ENCODE peak calls at places on chromosomes 3 and 15, in eight cellular contexts. J is CD4-positive, alpha-beta T cell; C is activated CD4-positive, alpha-beta T cell treated with anti-CD3 and anti-CD28 coated beads, Interleukin-2, amount 50 U/mL, for 1 hour; P is ELR; R is cardiac fibroblast; V is activated CD8-positive, alpha-beta T cell treated with anti-CD3 and anti-CD28 coated beads for 36 hours; Y is iPS DF 19.7; E is heart left ventricle. F is an unnamed sample.

GRCh38 chr3:109154989-109155388 is 18.5 kb downstream of the C3orf85 start:
- DNase-seq in J (no peak), C (no peak), P (peak), R (no peak), V (no peak), Y (no peak), E (no peak), F (no peak)

GRCh38 chr3:159123877-159124276 is 322.0 kb downstream of the MFSD1 start:
- DNase-seq in J (no peak), C (no peak), P (no peak), R (no peak), V (no peak), Y (no peak), E (no peak), F (no peak)

GRCh38 chr3:81920805-81921204 is 159.4 kb upstream of the GBE1 start:
- DNase-seq in J (no peak), C (no peak), P (no peak), R (peak), V (no peak), Y (no peak), E (no peak), F (no peak)

GRCh38 chr15:101446527-101447167 is 42.9 kb downstream of the PCSK6 start:
- DNase-seq in J (no peak), C (no peak), P (peak), R (no peak), V (peak), Y (no peak), E (no peak), F (no peak)

GRCh38 chr3:100089802-100090668 is 24.3 kb downstream of the FILIP1L start:
- DNase-seq in J (no peak), C (no peak), P (peak), R (peak), V (peak), Y (no peak), E (peak), F (no peak)

GRCh38 chr15:30649952-30650929 is 24.3 kb downstream of the ARHGAP11B start:
- DNase-seq in J (no peak), C (no peak), P (peak), R (peak), V (no peak), Y (no peak), E (no peak), F (no peak)

GRCh38 chr3:64687781-64688515 is at the start of gene ADAMTS9:
- DNase-seq in J (no peak), C (no peak), P (peak), R (peak), V (no peak), Y (no peak), E (peak), F (peak)

GRCh38 chr3:177478170-177478859 is 281.0 kb upstream of the TBL1XR1 start:
- DNase-seq in J (no peak), C (no peak), P (peak), R (peak), V (no peak), Y (no peak), E (peak), F (peak)

GRCh38 chr3:183968846-183969245 is 48.8 kb downstream of the ABCC5 start:
- DNase-seq in J (no peak), C (no peak), P (no peak), R (no peak), V (no peak), Y (no peak), E (no peak), F (no peak)

GRCh38 chr15:56732135-56732880 is 1.0 kb downstream of the ZNF280D start:
- DNase-seq in J (no peak), C (no peak), P (peak), R (peak), V (peak), Y (no peak), E (no peak), F (no peak)

GRCh38 chr3:104428526-104428925 is 938.2 kb upstream of the ALCAM start:
- DNase-seq in J (no peak), C (no peak), P (no peak), R (no peak), V (no peak), Y (no peak), E (no peak), F (no peak)

GRCh38 chr15:68370768-68371151 is 61.2 kb downstream of the ITGA11 start:
- DNase-seq in J (no peak), C (no peak), P (no peak), R (no peak), V (no peak), Y (no peak), E (no peak), F (no peak)

GRCh38 chr15:74136584-74137543 is 6.5 kb downstream of the ISLR2 start:
- DNase-seq in J (no peak), C (no peak), P (no peak), R (peak), V (no peak), Y (no peak), E (no peak), F (no peak)

GRCh38 chr15:74332011-74332410 is 35.4 kb downstream of the CYP11A1 start:
- DNase-seq in J (no peak), C (no peak), P (no peak), R (no peak), V (no peak), Y (no peak), E (no peak), F (no peak)

GRCh38 chr15:74631935-74632560 is 16.4 kb downstream of the CLK3 start:
- DNase-seq in J (peak), C (peak), P (peak), R (peak), V (peak), Y (no peak), E (peak), F (peak)

GRCh38 chr3:193330500-193331204 is 47.9 kb downstream of the ATP13A5 start:
- DNase-seq in J (no peak), C (no peak), P (no peak), R (no peak), V (no peak), Y (no peak), E (no peak), F (no peak)

GRCh38 chr15:82231233-82231632 is 31.3 kb downstream of the EFL1 start:
- DNase-seq in J (no peak), C (no peak), P (no peak), R (no peak), V (no peak), Y (no peak), E (no peak), F (no peak)